ENCODE peak calls at places on chromosomes 5 and 9, in four cellular contexts. One of them, this sample, is unnamed.

GRCh38 chr5:122929001-122929400 is 83.6 kb downstream of the SNX24 start:
- DNase-seq in GM06990: no peak
- DNase-seq in pancreas: no peak
- DNase-seq in IMR-90: no peak
- DNase-seq in this sample: no peak

GRCh38 chr5:158100373-158100902 is 241.5 kb upstream of the CLINT1 start:
- DNase-seq in GM06990: no peak
- DNase-seq in pancreas: no peak
- DNase-seq in IMR-90: no peak
- DNase-seq in this sample: no peak

GRCh38 chr5:51275428-51275827 is 107.8 kb upstream of the ISL1 start:
- DNase-seq in GM06990: no peak
- DNase-seq in pancreas: no peak
- DNase-seq in IMR-90: no peak
- DNase-seq in this sample: no peak

GRCh38 chr9:127779136-127779981 is 893 bp upstream of the SH2D3C start:
- DNase-seq in GM06990: peak
- DNase-seq in pancreas: no peak
- DNase-seq in IMR-90: no peak
- DNase-seq in this sample: peak

GRCh38 chr5:144880513-144880912 is 709.8 kb downstream of the KCTD16 start:
- DNase-seq in GM06990: no peak
- DNase-seq in pancreas: no peak
- DNase-seq in IMR-90: no peak
- DNase-seq in this sample: no peak

GRCh38 chr9:23537192-23538059 is 288.6 kb downstream of the ELAVL2 start:
- DNase-seq in GM06990: no peak
- DNase-seq in pancreas: no peak
- DNase-seq in IMR-90: no peak
- DNase-seq in this sample: no peak

GRCh38 chr5:160369990-160370712 is at the start of gene C1QTNF2:
- DNase-seq in GM06990: no peak
- DNase-seq in pancreas: peak
- DNase-seq in IMR-90: peak
- DNase-seq in this sample: peak

GRCh38 chr9:133379153-133380086 is 3.3 kb downstream of the STKLD1 start:
- DNase-seq in GM06990: no peak
- DNase-seq in pancreas: peak
- DNase-seq in IMR-90: no peak
- DNase-seq in this sample: no peak

GRCh38 chr5:72515211-72515610 is 8.0 kb upstream of the ZNF366 start:
- DNase-seq in GM06990: no peak
- DNase-seq in pancreas: no peak
- DNase-seq in IMR-90: no peak
- DNase-seq in this sample: no peak

GRCh38 chr5:151870820-151871219 is 53.8 kb downstream of the GLRA1 start:
- DNase-seq in GM06990: no peak
- DNase-seq in pancreas: no peak
- DNase-seq in IMR-90: peak
- DNase-seq in this sample: no peak

GRCh38 chr9:16869961-16870605 is 387 bp downstream of the BNC2 start:
- DNase-seq in GM06990: peak
- DNase-seq in pancreas: no peak
- DNase-seq in IMR-90: peak
- DNase-seq in this sample: no peak

GRCh38 chr5:423626-424258 is 19.2 kb upstream of the EXOC3 start:
- DNase-seq in GM06990: no peak
- DNase-seq in pancreas: no peak
- DNase-seq in IMR-90: no peak
- DNase-seq in this sample: no peak

GRCh38 chr5:10578869-10579268 is 15.0 kb downstream of the ANKRD33B start:
- DNase-seq in GM06990: no peak
- DNase-seq in pancreas: no peak
- DNase-seq in IMR-90: no peak
- DNase-seq in this sample: peak

GRCh38 chr5:2634399-2635176 is 116.9 kb downstream of the IRX2 start:
- DNase-seq in GM06990: no peak
- DNase-seq in pancreas: no peak
- DNase-seq in IMR-90: no peak
- DNase-seq in this sample: no peak

GRCh38 chr9:35619800-35620158 is 1.6 kb upstream of the CD72 start:
- DNase-seq in GM06990: peak
- DNase-seq in pancreas: no peak
- DNase-seq in IMR-90: no peak
- DNase-seq in this sample: peak

GRCh38 chr9:87137718-87138117 is 190.4 kb upstream of the GAS1 start:
- DNase-seq in GM06990: no peak
- DNase-seq in pancreas: no peak
- DNase-seq in IMR-90: no peak
- DNase-seq in this sample: no peak

GRCh38 chr5:126808619-126809018 is 31.7 kb downstream of the LMNB1 start:
- DNase-seq in GM06990: no peak
- DNase-seq in pancreas: no peak
- DNase-seq in IMR-90: peak
- DNase-seq in this sample: peak

GRCh38 chr5:177509361-177509951 is at the start of gene DOK3:
- DNase-seq in GM06990: peak
- DNase-seq in pancreas: peak
- DNase-seq in IMR-90: no peak
- DNase-seq in this sample: peak

GRCh38 chr9:100466171-100466827 is 6.7 kb upstream of the TMEFF1 start:
- DNase-seq in GM06990: no peak
- DNase-seq in pancreas: peak
- DNase-seq in IMR-90: no peak
- DNase-seq in this sample: no peak

GRCh38 chr9:131867611-131868192 is 127.8 kb upstream of the RAPGEF1 start:
- DNase-seq in GM06990: no peak
- DNase-seq in pancreas: no peak
- DNase-seq in IMR-90: no peak
- DNase-seq in this sample: no peak

GRCh38 chr9:127931092-127931881 is 710 bp upstream of the PIP5KL1 start:
- DNase-seq in GM06990: no peak
- DNase-seq in pancreas: no peak
- DNase-seq in IMR-90: peak
- DNase-seq in this sample: peak

DNA sequence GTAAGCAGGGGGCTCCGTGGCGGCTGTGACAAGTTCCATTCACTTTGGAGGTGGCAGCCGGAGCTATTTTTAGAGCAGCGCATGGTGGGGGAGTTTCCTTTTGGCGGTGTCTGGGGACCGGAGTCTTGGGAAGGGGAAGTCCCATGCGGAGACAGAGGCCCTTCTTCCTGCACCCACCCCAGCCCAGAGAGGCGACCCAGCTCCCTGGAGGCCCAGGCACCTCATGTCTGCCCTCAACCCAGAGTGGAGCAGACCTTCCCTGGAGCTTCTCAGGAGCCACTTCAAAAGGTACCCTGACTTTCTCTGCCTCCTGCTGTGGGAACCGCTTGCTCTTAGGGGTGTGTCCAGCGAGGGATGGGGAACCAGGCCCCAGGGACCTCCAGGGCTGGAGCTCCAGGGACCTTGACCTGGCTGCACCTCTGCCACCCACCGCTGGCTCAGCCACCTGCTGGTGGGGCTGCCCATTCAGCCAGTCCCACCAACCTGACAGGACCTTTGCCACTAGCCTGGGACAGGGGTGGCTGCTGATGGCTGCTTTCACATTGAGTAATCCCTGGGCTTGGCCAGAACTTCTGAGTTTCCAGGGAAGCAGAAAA is 34.1 kb downstream of the NEK6 start:
- DNase-seq in GM06990: peak
- DNase-seq in pancreas: no peak
- DNase-seq in IMR-90: no peak
- DNase-seq in this sample: peak
- TF ChIP-seq CTCF in GM06990: peak
- TF ChIP-seq CTCF in pancreas: no peak
- TF ChIP-seq CTCF in IMR-90: peak
- TF ChIP-seq CTCF in this sample: peak

GRCh38 chr9:10208691-10209069 is 404.1 kb downstream of the PTPRD start:
- DNase-seq in GM06990: no peak
- DNase-seq in pancreas: no peak
- DNase-seq in IMR-90: no peak
- DNase-seq in this sample: no peak
- H3K4me3 ChIP-seq in GM06990: peak
- H3K4me3 ChIP-seq in pancreas: no peak
- H3K4me3 ChIP-seq in IMR-90: no peak
- H3K4me3 ChIP-seq in this sample: peak

DNA sequence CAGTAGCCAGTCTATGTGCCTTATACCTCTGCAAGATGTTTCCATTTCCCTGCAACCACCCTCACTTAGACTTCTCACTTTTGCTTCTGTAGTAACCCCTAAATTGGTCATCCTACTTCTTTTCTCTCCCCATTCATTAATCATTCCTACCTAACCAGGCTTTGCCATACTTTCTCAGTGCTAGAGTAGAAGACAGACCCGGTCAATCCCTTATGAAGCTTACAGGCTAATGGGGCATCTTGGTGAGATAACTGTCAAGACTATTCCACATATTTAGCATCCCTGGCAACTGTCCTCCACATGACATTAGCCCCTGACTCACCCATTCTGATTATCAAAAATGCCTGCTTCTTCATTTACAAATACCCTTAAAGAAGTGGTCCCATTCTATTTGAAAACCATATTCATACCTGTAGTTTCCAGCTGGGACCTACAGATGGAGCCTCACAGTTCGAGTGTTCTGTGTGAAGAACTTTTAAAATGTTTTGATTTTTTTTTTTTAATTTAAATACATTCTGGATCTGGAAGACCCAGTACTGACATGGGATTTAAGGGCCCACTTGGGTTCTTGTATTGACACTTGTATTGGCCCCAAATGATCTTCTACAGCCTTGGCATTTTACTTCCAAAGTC is 21.0 kb downstream of the F2RL2 start:
- DNase-seq in GM06990: no peak
- DNase-seq in pancreas: no peak
- DNase-seq in IMR-90: peak
- DNase-seq in this sample: no peak
- TF ChIP-seq CTCF in GM06990: peak
- TF ChIP-seq CTCF in pancreas: no peak
- TF ChIP-seq CTCF in IMR-90: peak
- TF ChIP-seq CTCF in this sample: no peak

GRCh38 chr5:124696898-124697297 is 49.5 kb downstream of the ZNF608 start:
- DNase-seq in GM06990: no peak
- DNase-seq in pancreas: no peak
- DNase-seq in IMR-90: no peak
- DNase-seq in this sample: no peak

GRCh38 chr5:124700333-124700732 is 46.1 kb downstream of the ZNF608 start:
- DNase-seq in GM06990: no peak
- DNase-seq in pancreas: no peak
- DNase-seq in IMR-90: no peak
- DNase-seq in this sample: no peak

GRCh38 chr5:124698774-124699173 is 47.7 kb downstream of the ZNF608 start:
- DNase-seq in GM06990: no peak
- DNase-seq in pancreas: no peak
- DNase-seq in IMR-90: peak
- DNase-seq in this sample: no peak

GRCh38 chr5:124697912-124698690 is 48.3 kb downstream of the ZNF608 start:
- DNase-seq in GM06990: no peak
- DNase-seq in pancreas: no peak
- DNase-seq in IMR-90: peak
- DNase-seq in this sample: no peak

GRCh38 chr5:124697482-124697881 is 49.0 kb downstream of the ZNF608 start:
- DNase-seq in GM06990: no peak
- DNase-seq in pancreas: no peak
- DNase-seq in IMR-90: no peak
- DNase-seq in this sample: no peak
- H3K4me3 ChIP-seq in GM06990: no peak
- H3K4me3 ChIP-seq in pancreas: no peak
- H3K4me3 ChIP-seq in IMR-90: no peak
- H3K4me3 ChIP-seq in this sample: no peak

GRCh38 chr9:15509931-15510788 is 610 bp downstream of the PSIP1 start:
- DNase-seq in GM06990: peak
- DNase-seq in pancreas: no peak
- DNase-seq in IMR-90: no peak
- DNase-seq in this sample: peak

GRCh38 chr9:15510789-15511575 is at the start of gene PSIP1:
- DNase-seq in GM06990: peak
- DNase-seq in pancreas: peak
- DNase-seq in IMR-90: peak
- DNase-seq in this sample: peak

GRCh38 chr9:15512204-15512603 is 1.4 kb upstream of the PSIP1 start:
- DNase-seq in GM06990: peak
- DNase-seq in pancreas: no peak
- DNase-seq in IMR-90: no peak
- DNase-seq in this sample: peak

GRCh38 chr9:15512889-15513288 is 2.1 kb upstream of the PSIP1 start:
- DNase-seq in GM06990: no peak
- DNase-seq in pancreas: no peak
- DNase-seq in IMR-90: no peak
- DNase-seq in this sample: no peak

GRCh38 chr9:15513335-15513734 is 2.6 kb upstream of the PSIP1 start:
- DNase-seq in GM06990: no peak
- DNase-seq in pancreas: no peak
- DNase-seq in IMR-90: no peak
- DNase-seq in this sample: peak
- TF ChIP-seq CTCF in GM06990: peak
- TF ChIP-seq CTCF in pancreas: no peak
- TF ChIP-seq CTCF in IMR-90: peak
- TF ChIP-seq CTCF in this sample: peak

DNA sequence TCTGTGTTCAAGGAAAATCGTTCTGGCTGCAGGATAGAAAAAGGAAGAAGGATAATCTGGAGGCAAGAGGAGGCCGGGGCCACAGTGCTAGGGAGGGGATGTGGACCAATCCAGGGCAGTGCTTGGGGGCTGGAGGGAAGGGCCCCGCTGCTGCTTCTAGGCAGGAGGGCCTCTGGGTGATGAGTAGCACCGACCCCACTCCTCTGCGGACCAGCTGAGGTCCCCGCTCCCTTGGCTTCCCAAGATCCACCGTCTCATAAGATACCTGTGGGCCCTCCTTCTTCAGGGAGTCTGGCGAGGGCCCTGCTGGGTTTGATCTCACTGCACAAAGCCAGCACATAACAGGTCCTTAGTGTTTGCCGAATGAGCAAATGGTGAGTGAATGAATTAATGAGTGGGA is 93.5 kb upstream of the MVB12B start:
- DNase-seq in GM06990: no peak
- DNase-seq in pancreas: no peak
- DNase-seq in IMR-90: no peak
- DNase-seq in this sample: no peak
- H3K4me3 ChIP-seq in GM06990: no peak
- H3K4me3 ChIP-seq in pancreas: no peak
- H3K4me3 ChIP-seq in IMR-90: no peak
- H3K4me3 ChIP-seq in this sample: no peak

GRCh38 chr9:86043999-86044398 is 55.4 kb downstream of the GOLM1 start:
- DNase-seq in GM06990: no peak
- DNase-seq in pancreas: no peak
- DNase-seq in IMR-90: no peak
- DNase-seq in this sample: peak
- TF ChIP-seq CTCF in GM06990: peak
- TF ChIP-seq CTCF in pancreas: no peak
- TF ChIP-seq CTCF in IMR-90: no peak
- TF ChIP-seq CTCF in this sample: peak